ENCODE peak calls at places on chromosomes 2 and 18, in four cellular contexts. One of them, this sample, is unnamed.

GRCh38 chr18:54608008-54608642 is 17.1 kb downstream of the DYNAP start:
- DNase-seq in upper lobe of right lung: no peak
- DNase-seq in thoracic aorta: no peak
- DNase-seq in DMS153: no peak
- DNase-seq in this sample: no peak

GRCh38 chr2:23669413-23670244 is 257.3 kb downstream of the ATAD2B start:
- DNase-seq in upper lobe of right lung: peak
- DNase-seq in thoracic aorta: peak
- DNase-seq in DMS153: peak
- DNase-seq in this sample: no peak

GRCh38 chr2:1856481-1856880 is 112.2 kb upstream of the PXDN start:
- DNase-seq in upper lobe of right lung: no peak
- DNase-seq in thoracic aorta: no peak
- DNase-seq in DMS153: no peak
- DNase-seq in this sample: no peak

GRCh38 chr18:11162889-11163288 is 13.5 kb upstream of the PIEZO2 start:
- DNase-seq in upper lobe of right lung: no peak
- DNase-seq in thoracic aorta: no peak
- DNase-seq in DMS153: no peak
- DNase-seq in this sample: no peak

GRCh38 chr2:26568076-26568890 is 72.9 kb downstream of the CIB4 start:
- DNase-seq in upper lobe of right lung: peak
- DNase-seq in thoracic aorta: no peak
- DNase-seq in DMS153: no peak
- DNase-seq in this sample: no peak

GRCh38 chr2:42492691-42493467 is 903 bp downstream of the KCNG3 start:
- DNase-seq in upper lobe of right lung: peak
- DNase-seq in thoracic aorta: no peak
- DNase-seq in DMS153: peak
- DNase-seq in this sample: peak

GRCh38 chr2:45220227-45220626 is 211.0 kb upstream of the SIX2 start:
- DNase-seq in upper lobe of right lung: no peak
- DNase-seq in thoracic aorta: no peak
- DNase-seq in DMS153: peak
- DNase-seq in this sample: no peak

GRCh38 chr2:221210686-221211085 is 361.4 kb downstream of the EPHA4 start:
- DNase-seq in upper lobe of right lung: no peak
- DNase-seq in thoracic aorta: no peak
- DNase-seq in DMS153: no peak
- DNase-seq in this sample: no peak

GRCh38 chr2:78023356-78023755 is 501.2 kb upstream of the LRRTM4 start:
- DNase-seq in upper lobe of right lung: no peak
- DNase-seq in thoracic aorta: no peak
- DNase-seq in DMS153: no peak
- DNase-seq in this sample: no peak

GRCh38 chr2:43399515-43400245 is 173.3 kb upstream of the ZFP36L2 start:
- DNase-seq in upper lobe of right lung: no peak
- DNase-seq in thoracic aorta: no peak
- DNase-seq in DMS153: no peak
- DNase-seq in this sample: no peak

GRCh38 chr2:3602553-3603339 is 7.8 kb downstream of the COLEC11 start:
- DNase-seq in upper lobe of right lung: no peak
- DNase-seq in thoracic aorta: no peak
- DNase-seq in DMS153: no peak
- DNase-seq in this sample: no peak

GRCh38 chr2:25453199-25453903 is 111.6 kb upstream of the DNMT3A start:
- DNase-seq in upper lobe of right lung: no peak
- DNase-seq in thoracic aorta: no peak
- DNase-seq in DMS153: no peak
- DNase-seq in this sample: no peak

GRCh38 chr2:47559079-47559684 is 156.2 kb downstream of the MSH2 start:
- DNase-seq in upper lobe of right lung: no peak
- DNase-seq in thoracic aorta: no peak
- DNase-seq in DMS153: no peak
- DNase-seq in this sample: no peak

GRCh38 chr18:78993014-78993926 is 13.7 kb downstream of the SALL3 start:
- DNase-seq in upper lobe of right lung: no peak
- DNase-seq in thoracic aorta: no peak
- DNase-seq in DMS153: no peak
- DNase-seq in this sample: no peak

GRCh38 chr2:167582619-167583018 is 664.8 kb downstream of the STK39 start:
- DNase-seq in upper lobe of right lung: no peak
- DNase-seq in thoracic aorta: no peak
- DNase-seq in DMS153: no peak
- DNase-seq in this sample: no peak

GRCh38 chr2:161354106-161354505 is 45.9 kb downstream of the PSMD14 start:
- DNase-seq in upper lobe of right lung: no peak
- DNase-seq in thoracic aorta: no peak
- DNase-seq in DMS153: no peak
- DNase-seq in this sample: no peak

GRCh38 chr2:127217470-127218325 is 2.4 kb downstream of the CYP27C1 start:
- DNase-seq in upper lobe of right lung: no peak
- DNase-seq in thoracic aorta: no peak
- DNase-seq in DMS153: no peak
- DNase-seq in this sample: no peak

GRCh38 chr2:168804214-168804613 is 1.8 kb downstream of the NOSTRIN start:
- DNase-seq in upper lobe of right lung: no peak
- DNase-seq in thoracic aorta: no peak
- DNase-seq in DMS153: no peak
- DNase-seq in this sample: no peak

GRCh38 chr18:8904316-8904715 is 198.2 kb upstream of the NDUFV2 start:
- DNase-seq in upper lobe of right lung: no peak
- DNase-seq in thoracic aorta: no peak
- DNase-seq in DMS153: no peak
- DNase-seq in this sample: no peak

GRCh38 chr2:24886114-24886501 is 33.9 kb downstream of the ADCY3 start:
- DNase-seq in upper lobe of right lung: no peak
- DNase-seq in thoracic aorta: no peak
- DNase-seq in DMS153: no peak
- DNase-seq in this sample: no peak

GRCh38 chr2:128738446-128739110 is 419.9 kb upstream of the HS6ST1 start:
- DNase-seq in upper lobe of right lung: no peak
- DNase-seq in thoracic aorta: no peak
- DNase-seq in DMS153: no peak
- DNase-seq in this sample: no peak

GRCh38 chr2:10832228-10832936 is 19.8 kb upstream of the PDIA6 start:
- DNase-seq in upper lobe of right lung: peak
- DNase-seq in thoracic aorta: no peak
- DNase-seq in DMS153: peak
- DNase-seq in this sample: peak

GRCh38 chr2:37348155-37348554 is 3.7 kb downstream of the QPCT start:
- DNase-seq in upper lobe of right lung: no peak
- DNase-seq in thoracic aorta: no peak
- DNase-seq in DMS153: no peak
- DNase-seq in this sample: no peak

GRCh38 chr2:82182270-82182669 is 1877.7 kb upstream of the LRRTM1 start:
- DNase-seq in upper lobe of right lung: no peak
- DNase-seq in thoracic aorta: no peak
- DNase-seq in DMS153: no peak
- DNase-seq in this sample: no peak

GRCh38 chr2:181887056-181887455 is 4.5 kb upstream of the ITPRID2 start:
- DNase-seq in upper lobe of right lung: no peak
- DNase-seq in thoracic aorta: no peak
- DNase-seq in DMS153: no peak
- DNase-seq in this sample: no peak

GRCh38 chr2:217092710-217093379 is 233.0 kb upstream of the TNP1 start:
- DNase-seq in upper lobe of right lung: no peak
- DNase-seq in thoracic aorta: no peak
- DNase-seq in DMS153: no peak
- DNase-seq in this sample: no peak

GRCh38 chr18:52152036-52152435 is 188.0 kb upstream of the DCC start:
- DNase-seq in upper lobe of right lung: no peak
- DNase-seq in thoracic aorta: no peak
- DNase-seq in DMS153: no peak
- DNase-seq in this sample: no peak

GRCh38 chr2:102432386-102432785 is 9.4 kb downstream of the IL18RAP start:
- DNase-seq in upper lobe of right lung: no peak
- DNase-seq in thoracic aorta: no peak
- DNase-seq in DMS153: no peak
- DNase-seq in this sample: no peak

GRCh38 chr2:200863655-200864205 is 728 bp downstream of the CLK1 start:
- DNase-seq in upper lobe of right lung: no peak
- DNase-seq in thoracic aorta: no peak
- DNase-seq in DMS153: no peak
- DNase-seq in this sample: no peak

GRCh38 chr2:134869941-134870736 is 31.7 kb downstream of the ACMSD start:
- DNase-seq in upper lobe of right lung: no peak
- DNase-seq in thoracic aorta: no peak
- DNase-seq in DMS153: no peak
- DNase-seq in this sample: no peak

GRCh38 chr18:77486985-77487384 is 237.3 kb downstream of the GALR1 start:
- DNase-seq in upper lobe of right lung: no peak
- DNase-seq in thoracic aorta: no peak
- DNase-seq in DMS153: no peak
- DNase-seq in this sample: no peak